ENCODE peak calls at places on chromosomes 1 and 21, in seven cellular contexts. One of them, this sample, is unnamed. For H3K4me1, the result is how much of the 10 kb centered on the place peaks cover.

GRCh38 chr1:109985251-109986053 is 887 bp downstream of the AHCYL1 start:
- DNase-seq in astrocyte: no peak
- DNase-seq in SJSA1: no peak
- DNase-seq in CD8-positive, alpha-beta memory T cell: no peak
- DNase-seq in ovary: no peak
- DNase-seq in mesendoderm: no peak
- DNase-seq in tibial artery: no peak
- DNase-seq in this sample: peak

GRCh38 chr1:108644984-108645383 is 15.9 kb downstream of the HENMT1 start:
- DNase-seq in astrocyte: no peak
- DNase-seq in CD8-positive, alpha-beta memory T cell: peak
- DNase-seq in tibial artery: no peak
- DNase-seq in mesendoderm: peak
- DNase-seq in SJSA1: no peak
- DNase-seq in ovary: no peak
- DNase-seq in this sample: no peak

GRCh38 chr1:245409341-245410195 is 254.8 kb downstream of the KIF26B start:
- DNase-seq in astrocyte: peak
- DNase-seq in tibial artery: no peak
- DNase-seq in SJSA1: no peak
- DNase-seq in ovary: no peak
- DNase-seq in mesendoderm: peak
- DNase-seq in CD8-positive, alpha-beta memory T cell: no peak
- DNase-seq in this sample: no peak

GRCh38 chr1:155185783-155186265 is 12.2 kb downstream of the TRIM46 start:
- DNase-seq in astrocyte: no peak
- DNase-seq in CD8-positive, alpha-beta memory T cell: no peak
- DNase-seq in SJSA1: no peak
- DNase-seq in mesendoderm: no peak
- DNase-seq in tibial artery: no peak
- DNase-seq in ovary: peak
- DNase-seq in this sample: peak

GRCh38 chr1:224629965-224630364 is 13.8 kb downstream of the CNIH3 start:
- DNase-seq in mesendoderm: no peak
- DNase-seq in tibial artery: no peak
- DNase-seq in astrocyte: no peak
- DNase-seq in CD8-positive, alpha-beta memory T cell: no peak
- DNase-seq in ovary: no peak
- DNase-seq in SJSA1: no peak
- DNase-seq in this sample: no peak

GRCh38 chr1:172746091-172746949 is 87.4 kb downstream of the FASLG start:
- DNase-seq in ovary: no peak
- DNase-seq in SJSA1: peak
- DNase-seq in astrocyte: peak
- DNase-seq in tibial artery: no peak
- DNase-seq in mesendoderm: no peak
- DNase-seq in CD8-positive, alpha-beta memory T cell: peak
- DNase-seq in this sample: peak

GRCh38 chr1:29357452-29357851 is 121.1 kb downstream of the PTPRU start:
- DNase-seq in tibial artery: no peak
- DNase-seq in CD8-positive, alpha-beta memory T cell: no peak
- DNase-seq in mesendoderm: no peak
- DNase-seq in ovary: no peak
- DNase-seq in SJSA1: no peak
- DNase-seq in astrocyte: no peak
- DNase-seq in this sample: no peak

GRCh38 chr1:180633092-180634045 is 1.5 kb downstream of the XPR1 start:
- DNase-seq in SJSA1: no peak
- DNase-seq in mesendoderm: no peak
- DNase-seq in tibial artery: no peak
- DNase-seq in astrocyte: peak
- DNase-seq in CD8-positive, alpha-beta memory T cell: no peak
- DNase-seq in ovary: no peak
- DNase-seq in this sample: peak

GRCh38 chr1:22611530-22611947 is 24.9 kb upstream of the C1QA start:
- DNase-seq in CD8-positive, alpha-beta memory T cell: no peak
- DNase-seq in mesendoderm: peak
- DNase-seq in tibial artery: no peak
- DNase-seq in astrocyte: peak
- DNase-seq in SJSA1: no peak
- DNase-seq in ovary: no peak
- DNase-seq in this sample: peak

GRCh38 chr1:236565530-236565929 is 38.8 kb downstream of the HEATR1 start:
- DNase-seq in SJSA1: no peak
- DNase-seq in tibial artery: no peak
- DNase-seq in ovary: no peak
- DNase-seq in mesendoderm: peak
- DNase-seq in CD8-positive, alpha-beta memory T cell: no peak
- DNase-seq in astrocyte: no peak
- DNase-seq in this sample: no peak

GRCh38 chr1:21586926-21587601 is 77.8 kb downstream of the ALPL start:
- DNase-seq in mesendoderm: peak
- DNase-seq in tibial artery: peak
- DNase-seq in astrocyte: peak
- DNase-seq in SJSA1: peak
- DNase-seq in CD8-positive, alpha-beta memory T cell: no peak
- DNase-seq in ovary: peak
- DNase-seq in this sample: peak

GRCh38 chr1:66334311-66334710 is 199.6 kb upstream of the SGIP1 start:
- DNase-seq in SJSA1: no peak
- DNase-seq in astrocyte: no peak
- DNase-seq in ovary: no peak
- DNase-seq in tibial artery: no peak
- DNase-seq in CD8-positive, alpha-beta memory T cell: peak
- DNase-seq in mesendoderm: no peak
- DNase-seq in this sample: no peak

GRCh38 chr1:190169311-190170067 is 308.2 kb downstream of the BRINP3 start:
- DNase-seq in SJSA1: no peak
- DNase-seq in ovary: no peak
- DNase-seq in tibial artery: no peak
- DNase-seq in mesendoderm: peak
- DNase-seq in CD8-positive, alpha-beta memory T cell: no peak
- DNase-seq in astrocyte: peak
- DNase-seq in this sample: no peak

GRCh38 chr1:47871799-47872353 is 125.3 kb downstream of the TRABD2B start:
- DNase-seq in mesendoderm: no peak
- DNase-seq in SJSA1: no peak
- DNase-seq in astrocyte: no peak
- DNase-seq in ovary: no peak
- DNase-seq in tibial artery: peak
- DNase-seq in CD8-positive, alpha-beta memory T cell: no peak
- DNase-seq in this sample: no peak

DNA sequence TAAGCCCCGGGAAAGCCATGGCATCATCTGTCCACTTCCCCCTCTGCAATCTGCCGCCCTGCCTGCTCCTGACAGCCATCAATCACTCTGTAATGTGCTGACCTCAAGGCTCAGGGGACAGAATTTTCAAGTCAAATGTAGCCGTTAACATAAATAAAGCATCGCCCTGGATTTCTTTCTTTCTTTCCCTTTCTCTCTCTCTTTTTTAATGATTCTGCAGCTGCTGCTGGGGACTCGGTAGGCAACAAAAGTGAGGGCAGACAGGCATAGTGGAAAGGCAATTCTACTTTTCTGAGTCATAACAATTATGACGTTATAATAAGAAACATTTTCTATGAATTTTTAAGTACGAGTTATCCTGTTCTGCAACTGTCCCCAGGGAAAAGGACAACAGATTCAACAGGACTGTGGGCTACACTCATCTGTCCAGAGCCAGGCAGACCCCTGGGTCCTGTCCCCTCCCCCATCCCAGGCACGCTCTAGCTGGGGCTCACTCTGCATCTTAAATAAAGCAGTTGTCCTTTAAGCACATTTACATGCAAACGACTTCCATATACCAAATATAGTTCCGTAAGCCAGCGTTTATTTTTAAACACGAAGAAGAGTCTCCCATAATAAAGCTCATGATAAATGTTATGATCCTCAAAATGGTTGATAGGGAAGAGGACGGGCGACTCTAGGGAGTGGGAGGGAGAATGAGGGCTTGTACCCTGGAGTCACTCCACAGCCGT is 78.6 kb downstream of the SSBP3 start:
- DNase-seq in CD8-positive, alpha-beta memory T cell: no peak
- DNase-seq in tibial artery: no peak
- DNase-seq in mesendoderm: no peak
- DNase-seq in SJSA1: no peak
- DNase-seq in ovary: no peak
- DNase-seq in astrocyte: no peak
- DNase-seq in this sample: peak
- H3K4me1 ChIP-seq in CD8-positive, alpha-beta memory T cell: under half
- H3K4me1 ChIP-seq in tibial artery: half or more
- H3K4me1 ChIP-seq in mesendoderm: half or more
- H3K4me1 ChIP-seq in SJSA1: under half
- H3K4me1 ChIP-seq in ovary: half or more
- H3K4me1 ChIP-seq in astrocyte: under half
- H3K4me1 ChIP-seq in this sample: under half

DNA sequence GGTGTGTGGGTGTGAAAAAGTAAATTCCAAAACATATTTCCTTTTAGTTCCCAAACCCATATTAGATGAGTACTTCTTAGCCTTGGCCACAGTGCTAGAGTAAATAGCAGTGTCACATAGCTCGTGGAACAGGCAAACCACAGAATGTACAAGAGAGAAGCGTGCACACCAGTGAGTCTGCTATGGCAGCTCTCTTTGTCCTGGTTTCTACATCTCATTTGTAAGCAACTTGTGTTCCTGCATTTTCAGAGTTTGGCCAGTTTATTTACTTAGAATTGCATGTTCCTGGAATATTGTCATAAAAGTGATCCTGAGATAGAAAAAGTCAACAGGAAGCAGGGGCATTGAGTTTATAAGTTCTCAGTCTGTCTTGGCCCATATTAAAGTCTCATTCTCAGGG is 142.1 kb downstream of the DHRS3 start:
- DNase-seq in tibial artery: no peak
- DNase-seq in SJSA1: no peak
- DNase-seq in mesendoderm: no peak
- DNase-seq in ovary: no peak
- DNase-seq in astrocyte: peak
- DNase-seq in CD8-positive, alpha-beta memory T cell: no peak
- DNase-seq in this sample: no peak
- H3K4me1 ChIP-seq in tibial artery: half or more
- H3K4me1 ChIP-seq in SJSA1: half or more
- H3K4me1 ChIP-seq in mesendoderm: under half
- H3K4me1 ChIP-seq in ovary: under half
- H3K4me1 ChIP-seq in astrocyte: half or more
- H3K4me1 ChIP-seq in CD8-positive, alpha-beta memory T cell: half or more
- H3K4me1 ChIP-seq in this sample: half or more

GRCh38 chr1:229203991-229204632 is 66.8 kb upstream of the RAB4A start:
- DNase-seq in mesendoderm: no peak
- DNase-seq in tibial artery: no peak
- DNase-seq in SJSA1: no peak
- DNase-seq in CD8-positive, alpha-beta memory T cell: no peak
- DNase-seq in ovary: no peak
- DNase-seq in astrocyte: no peak
- DNase-seq in this sample: no peak
- H3K4me1 ChIP-seq in mesendoderm: under half
- H3K4me1 ChIP-seq in tibial artery: under half
- H3K4me1 ChIP-seq in SJSA1: under half
- H3K4me1 ChIP-seq in CD8-positive, alpha-beta memory T cell: under half
- H3K4me1 ChIP-seq in ovary: under half
- H3K4me1 ChIP-seq in astrocyte: under half
- H3K4me1 ChIP-seq in this sample: under half

DNA sequence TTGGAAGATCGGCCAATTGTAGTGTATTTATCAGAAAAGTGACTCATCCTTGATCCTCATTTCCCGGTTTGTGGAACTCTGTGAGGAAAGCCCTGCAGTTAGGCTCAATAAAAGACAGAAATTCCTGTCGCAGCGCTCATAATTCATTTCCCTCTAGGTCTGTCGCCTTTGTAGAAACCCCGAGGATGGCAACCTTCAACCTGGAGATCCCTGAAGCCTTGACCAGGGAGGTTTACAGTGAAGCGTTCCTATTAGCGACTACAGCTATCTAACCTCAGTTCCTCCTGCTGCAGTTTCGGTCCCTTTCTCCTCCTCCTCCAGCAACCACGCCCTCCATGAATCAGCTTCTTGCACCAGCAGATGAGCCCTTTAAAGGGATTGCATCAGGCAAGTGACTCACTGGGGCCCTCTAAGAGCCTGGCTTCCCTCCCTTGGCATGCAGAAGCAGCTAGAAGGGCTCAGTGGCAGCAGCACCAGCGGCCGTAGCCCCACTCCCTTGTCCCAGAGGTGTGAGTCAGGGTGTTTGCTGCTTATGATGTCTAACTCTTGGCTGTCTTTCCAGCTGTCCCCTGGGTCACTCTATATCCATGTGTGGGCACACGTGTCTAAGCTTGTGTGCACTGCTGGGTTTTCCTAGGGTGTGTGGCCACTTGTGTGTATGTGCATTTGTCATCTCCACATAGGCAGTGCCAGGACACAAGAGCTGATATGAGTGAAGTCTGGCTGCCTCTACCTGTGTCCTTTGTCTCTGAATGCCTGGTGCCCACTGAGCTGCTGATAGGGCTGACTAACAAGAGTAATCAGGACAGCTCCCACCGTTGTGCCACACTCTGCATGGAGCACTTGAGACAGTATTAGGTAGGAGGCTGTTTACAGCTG is 777 bp upstream of the STK40 start:
- DNase-seq in ovary: peak
- DNase-seq in mesendoderm: peak
- DNase-seq in tibial artery: peak
- DNase-seq in astrocyte: peak
- DNase-seq in CD8-positive, alpha-beta memory T cell: peak
- DNase-seq in SJSA1: peak
- DNase-seq in this sample: peak
- H3K4me1 ChIP-seq in ovary: under half
- H3K4me1 ChIP-seq in mesendoderm: under half
- H3K4me1 ChIP-seq in tibial artery: half or more
- H3K4me1 ChIP-seq in astrocyte: under half
- H3K4me1 ChIP-seq in CD8-positive, alpha-beta memory T cell: under half
- H3K4me1 ChIP-seq in SJSA1: under half
- H3K4me1 ChIP-seq in this sample: under half

GRCh38 chr1:41682845-41683630 is 198.6 kb upstream of the EDN2 start:
- DNase-seq in ovary: no peak
- DNase-seq in mesendoderm: no peak
- DNase-seq in SJSA1: no peak
- DNase-seq in tibial artery: no peak
- DNase-seq in astrocyte: no peak
- DNase-seq in CD8-positive, alpha-beta memory T cell: no peak
- DNase-seq in this sample: no peak
- H3K4me1 ChIP-seq in ovary: under half
- H3K4me1 ChIP-seq in mesendoderm: under half
- H3K4me1 ChIP-seq in SJSA1: under half
- H3K4me1 ChIP-seq in tibial artery: under half
- H3K4me1 ChIP-seq in astrocyte: under half
- H3K4me1 ChIP-seq in CD8-positive, alpha-beta memory T cell: half or more
- H3K4me1 ChIP-seq in this sample: under half

GRCh38 chr1:25565626-25566025 is 22.2 kb downstream of the LDLRAP1 start:
- DNase-seq in astrocyte: no peak
- DNase-seq in SJSA1: no peak
- DNase-seq in tibial artery: no peak
- DNase-seq in CD8-positive, alpha-beta memory T cell: no peak
- DNase-seq in ovary: no peak
- DNase-seq in mesendoderm: no peak
- DNase-seq in this sample: peak
- H3K4me1 ChIP-seq in astrocyte: half or more
- H3K4me1 ChIP-seq in SJSA1: under half
- H3K4me1 ChIP-seq in tibial artery: under half
- H3K4me1 ChIP-seq in CD8-positive, alpha-beta memory T cell: half or more
- H3K4me1 ChIP-seq in ovary: under half
- H3K4me1 ChIP-seq in mesendoderm: under half
- H3K4me1 ChIP-seq in this sample: under half

GRCh38 chr21:44872568-44873355 is 728 bp downstream of the PTTG1IP start:
- DNase-seq in CD8-positive, alpha-beta memory T cell: no peak
- DNase-seq in SJSA1: peak
- DNase-seq in tibial artery: peak
- DNase-seq in ovary: peak
- DNase-seq in mesendoderm: peak
- DNase-seq in astrocyte: peak
- DNase-seq in this sample: peak
- H3K4me1 ChIP-seq in CD8-positive, alpha-beta memory T cell: half or more
- H3K4me1 ChIP-seq in SJSA1: half or more
- H3K4me1 ChIP-seq in tibial artery: half or more
- H3K4me1 ChIP-seq in ovary: under half
- H3K4me1 ChIP-seq in mesendoderm: under half
- H3K4me1 ChIP-seq in astrocyte: half or more
- H3K4me1 ChIP-seq in this sample: half or more